ENCODE peak calls at places on chromosome 4, in five cellular contexts. One of them, this sample, is unnamed.

GRCh38 chr4:86522349-86522748 is 71.8 kb upstream of the PTPN13 start:
- DNase-seq in RWPE1: no peak
- DNase-seq in HL-60: no peak
- DNase-seq in A549: no peak
- DNase-seq in mammary epithelial cell: no peak
- DNase-seq in this sample: no peak

GRCh38 chr4:75099321-75099720 is 166.4 kb downstream of the PARM1 start:
- DNase-seq in RWPE1: no peak
- DNase-seq in HL-60: no peak
- DNase-seq in A549: no peak
- DNase-seq in mammary epithelial cell: no peak
- DNase-seq in this sample: no peak

GRCh38 chr4:27787195-27787594 is 926.6 kb downstream of the STIM2 start:
- DNase-seq in RWPE1: peak
- DNase-seq in HL-60: no peak
- DNase-seq in A549: no peak
- DNase-seq in mammary epithelial cell: peak
- DNase-seq in this sample: no peak

GRCh38 chr4:170374770-170375169 is 285.0 kb upstream of the AADAT start:
- DNase-seq in RWPE1: no peak
- DNase-seq in HL-60: peak
- DNase-seq in A549: peak
- DNase-seq in mammary epithelial cell: peak
- DNase-seq in this sample: no peak

GRCh38 chr4:126701756-126702155 is 931.0 kb upstream of the INTU start:
- DNase-seq in RWPE1: no peak
- DNase-seq in HL-60: no peak
- DNase-seq in A549: no peak
- DNase-seq in mammary epithelial cell: peak
- DNase-seq in this sample: no peak

GRCh38 chr4:43066415-43066814 is 173.9 kb downstream of the GRXCR1 start:
- DNase-seq in RWPE1: peak
- DNase-seq in HL-60: no peak
- DNase-seq in A549: no peak
- DNase-seq in mammary epithelial cell: peak
- DNase-seq in this sample: no peak

GRCh38 chr4:86451560-86452322 is 91.9 kb upstream of the MAPK10 start:
- DNase-seq in RWPE1: peak
- DNase-seq in HL-60: no peak
- DNase-seq in A549: no peak
- DNase-seq in mammary epithelial cell: peak
- DNase-seq in this sample: no peak

GRCh38 chr4:112031712-112032328 is 113.4 kb upstream of the FAM241A start:
- DNase-seq in RWPE1: peak
- DNase-seq in HL-60: peak
- DNase-seq in A549: peak
- DNase-seq in mammary epithelial cell: peak
- DNase-seq in this sample: peak

GRCh38 chr4:77699731-77700210 is 94.2 kb downstream of the CXCL13 start:
- DNase-seq in RWPE1: peak
- DNase-seq in HL-60: no peak
- DNase-seq in A549: no peak
- DNase-seq in mammary epithelial cell: peak
- DNase-seq in this sample: no peak
- TF ChIP-seq CTCF in RWPE1: no peak
- TF ChIP-seq CTCF in HL-60: no peak
- TF ChIP-seq CTCF in A549: peak
- TF ChIP-seq CTCF in mammary epithelial cell: no peak
- TF ChIP-seq CTCF in this sample: no peak

GRCh38 chr4:89117115-89117514 is 5.8 kb downstream of the TIGD2 start:
- DNase-seq in RWPE1: no peak
- DNase-seq in HL-60: no peak
- DNase-seq in A549: no peak
- DNase-seq in mammary epithelial cell: no peak
- DNase-seq in this sample: no peak
- H3K27ac ChIP-seq in RWPE1: no peak
- H3K27ac ChIP-seq in HL-60: no peak
- H3K27ac ChIP-seq in A549: no peak
- H3K27ac ChIP-seq in mammary epithelial cell: no peak
- H3K27ac ChIP-seq in this sample: no peak

GRCh38 chr4:7721984-7722551 is 217.6 kb downstream of the AFAP1 start:
- DNase-seq in RWPE1: no peak
- DNase-seq in HL-60: no peak
- DNase-seq in A549: no peak
- DNase-seq in mammary epithelial cell: no peak
- DNase-seq in this sample: no peak
- TF ChIP-seq CTCF in RWPE1: no peak
- TF ChIP-seq CTCF in HL-60: no peak
- TF ChIP-seq CTCF in A549: no peak
- TF ChIP-seq CTCF in mammary epithelial cell: no peak
- TF ChIP-seq CTCF in this sample: no peak

GRCh38 chr4:39032218-39033085 is at the start of gene TMEM156:
- DNase-seq in RWPE1: peak
- DNase-seq in HL-60: peak
- DNase-seq in A549: no peak
- DNase-seq in mammary epithelial cell: peak
- DNase-seq in this sample: peak
- H3K27ac ChIP-seq in RWPE1: peak
- H3K27ac ChIP-seq in HL-60: peak
- H3K27ac ChIP-seq in A549: peak
- H3K27ac ChIP-seq in mammary epithelial cell: peak
- H3K27ac ChIP-seq in this sample: peak

DNA sequence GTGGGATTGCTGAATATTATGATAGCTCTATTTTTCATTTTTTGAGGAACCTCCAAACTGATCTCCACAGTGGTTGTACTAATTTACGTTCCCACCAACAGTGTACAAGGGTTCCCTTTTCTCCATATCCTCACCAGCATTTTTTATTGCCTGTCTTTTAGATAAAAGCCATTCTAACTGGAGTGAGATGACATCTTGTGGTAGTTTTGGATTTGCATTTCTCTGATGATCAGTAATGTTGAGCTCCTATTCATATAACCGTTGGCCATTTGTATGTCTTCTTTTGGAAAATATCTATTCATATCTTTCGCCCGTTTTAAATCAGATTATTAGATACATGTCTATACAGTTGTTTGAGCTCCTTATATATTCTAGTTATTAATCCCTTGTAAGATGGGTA is 101.8 kb downstream of the RASGEF1B start:
- DNase-seq in RWPE1: no peak
- DNase-seq in HL-60: no peak
- DNase-seq in A549: no peak
- DNase-seq in mammary epithelial cell: no peak
- DNase-seq in this sample: no peak
- TF ChIP-seq CTCF in RWPE1: no peak
- TF ChIP-seq CTCF in HL-60: no peak
- TF ChIP-seq CTCF in A549: no peak
- TF ChIP-seq CTCF in mammary epithelial cell: no peak
- TF ChIP-seq CTCF in this sample: no peak

GRCh38 chr4:85151349-85151748 is 184.9 kb upstream of the WDFY3 start:
- DNase-seq in RWPE1: no peak
- DNase-seq in HL-60: no peak
- DNase-seq in A549: no peak
- DNase-seq in mammary epithelial cell: no peak
- DNase-seq in this sample: no peak
- H3K27ac ChIP-seq in RWPE1: no peak
- H3K27ac ChIP-seq in HL-60: no peak
- H3K27ac ChIP-seq in A549: no peak
- H3K27ac ChIP-seq in mammary epithelial cell: no peak
- H3K27ac ChIP-seq in this sample: no peak

DNA sequence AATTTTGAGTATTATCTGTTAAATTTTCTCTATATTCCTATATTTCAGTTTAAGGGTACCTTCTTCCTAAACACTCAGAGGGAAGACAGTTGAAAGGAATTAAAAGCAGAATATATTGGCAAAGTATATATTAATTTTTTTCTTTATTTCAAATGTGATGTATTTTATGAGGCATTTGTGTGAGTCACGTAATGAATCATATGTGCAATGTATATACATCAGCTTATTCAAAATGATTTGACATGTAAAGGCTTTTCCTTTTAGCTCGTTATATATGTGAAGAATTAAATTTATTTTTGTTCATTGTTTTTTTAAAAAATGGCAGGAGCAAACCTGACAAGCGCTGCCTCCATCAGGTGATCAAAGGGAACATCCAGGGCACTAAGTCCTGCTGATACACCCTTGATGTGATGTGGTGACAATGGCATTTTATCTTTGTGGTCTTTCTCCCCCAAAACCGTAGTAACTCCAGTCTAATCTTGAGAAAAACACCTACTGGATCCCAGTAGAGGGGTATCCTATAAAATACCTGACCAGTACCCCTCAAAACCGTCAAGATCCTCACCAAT is 8.9 kb downstream of the WWC2 start:
- DNase-seq in RWPE1: peak
- DNase-seq in HL-60: no peak
- DNase-seq in A549: no peak
- DNase-seq in mammary epithelial cell: peak
- DNase-seq in this sample: no peak
- TF ChIP-seq CTCF in RWPE1: no peak
- TF ChIP-seq CTCF in HL-60: no peak
- TF ChIP-seq CTCF in A549: no peak
- TF ChIP-seq CTCF in mammary epithelial cell: no peak
- TF ChIP-seq CTCF in this sample: no peak

GRCh38 chr4:106368678-106369077 is at the start of gene GIMD1:
- DNase-seq in RWPE1: no peak
- DNase-seq in HL-60: no peak
- DNase-seq in A549: no peak
- DNase-seq in mammary epithelial cell: no peak
- DNase-seq in this sample: no peak

GRCh38 chr4:106366026-106366425 is 2.6 kb downstream of the GIMD1 start:
- DNase-seq in RWPE1: no peak
- DNase-seq in HL-60: no peak
- DNase-seq in A549: no peak
- DNase-seq in mammary epithelial cell: no peak
- DNase-seq in this sample: no peak

GRCh38 chr4:106365613-106366012 is 3.0 kb downstream of the GIMD1 start:
- DNase-seq in RWPE1: peak
- DNase-seq in HL-60: peak
- DNase-seq in A549: peak
- DNase-seq in mammary epithelial cell: peak
- DNase-seq in this sample: no peak

GRCh38 chr4:106369456-106370060 is 980 bp upstream of the GIMD1 start:
- DNase-seq in RWPE1: peak
- DNase-seq in HL-60: peak
- DNase-seq in A549: peak
- DNase-seq in mammary epithelial cell: peak
- DNase-seq in this sample: peak

DNA sequence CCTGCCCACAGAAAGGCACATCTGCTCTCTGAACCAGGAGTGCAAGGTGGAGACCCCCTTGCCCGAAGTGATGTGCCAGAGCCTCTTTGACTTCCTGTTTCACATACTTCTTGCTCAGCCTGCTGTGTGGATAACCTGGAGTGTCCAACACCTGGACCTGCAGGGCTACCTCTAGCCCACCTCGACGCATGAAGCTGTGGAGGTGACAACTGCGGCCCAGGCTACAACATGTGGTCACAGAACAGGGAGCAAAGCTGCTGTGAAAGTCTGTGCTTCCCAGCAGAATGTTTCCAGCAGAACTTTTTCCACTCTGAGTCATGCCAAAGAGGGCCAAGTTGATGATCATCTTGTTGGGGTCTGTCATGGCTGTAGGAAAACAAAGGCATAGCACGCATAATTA is 1.5 kb downstream of the GIMD1 start:
- DNase-seq in RWPE1: no peak
- DNase-seq in HL-60: no peak
- DNase-seq in A549: no peak
- DNase-seq in mammary epithelial cell: no peak
- DNase-seq in this sample: no peak
- H3K27ac ChIP-seq in RWPE1: no peak
- H3K27ac ChIP-seq in HL-60: no peak
- H3K27ac ChIP-seq in A549: no peak
- H3K27ac ChIP-seq in mammary epithelial cell: no peak
- H3K27ac ChIP-seq in this sample: no peak

DNA sequence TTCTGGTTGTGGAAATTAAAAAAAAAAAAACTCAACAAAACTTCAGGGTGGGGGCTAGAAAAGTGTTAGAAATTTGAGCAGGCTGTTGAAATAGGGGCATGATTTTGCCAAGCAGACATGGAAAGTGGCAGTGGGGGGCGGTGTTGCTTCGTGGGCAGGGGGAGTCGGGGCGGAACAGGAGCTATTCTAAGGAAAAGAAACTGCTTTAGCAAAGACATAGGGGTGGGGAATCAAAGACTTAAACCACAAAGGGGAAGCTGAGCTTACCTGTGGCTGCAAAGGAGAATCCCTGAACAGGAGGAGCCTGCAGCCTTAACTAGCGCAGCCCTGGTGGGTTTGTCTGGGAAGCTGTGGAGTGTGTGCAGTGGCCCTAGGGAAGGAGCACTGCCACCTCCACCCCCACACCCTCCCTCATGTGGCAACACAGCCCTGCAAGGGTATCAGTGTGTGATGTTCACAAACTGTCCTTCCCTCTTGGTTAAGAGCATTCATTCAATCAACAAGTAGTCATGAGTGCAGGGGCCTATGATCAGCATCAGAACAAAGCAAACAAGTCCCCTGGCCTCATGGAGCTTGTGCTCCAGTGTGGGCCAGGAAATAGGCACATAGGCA is 20.5 kb downstream of the SEL1L3 start:
- DNase-seq in RWPE1: no peak
- DNase-seq in HL-60: no peak
- DNase-seq in A549: no peak
- DNase-seq in mammary epithelial cell: no peak
- DNase-seq in this sample: no peak
- TF ChIP-seq CTCF in RWPE1: no peak
- TF ChIP-seq CTCF in HL-60: no peak
- TF ChIP-seq CTCF in A549: no peak
- TF ChIP-seq CTCF in mammary epithelial cell: no peak
- TF ChIP-seq CTCF in this sample: no peak

This sample was measured in body of pancreas.